ENCODE peak calls at places on chromosome 1, in four cellular contexts. H is A549, J is transverse colon, G is colonic mucosa. X is an unnamed sample.

GRCh38 chr1:69070660-69071373 is 496.9 kb upstream of the LRRC7 start:
- DNase-seq in H (no peak), G (no peak), J (no peak), X (no peak)

GRCh38 chr1:236144446-236145150 is 2.3 kb downstream of the GPR137B start:
- DNase-seq in J (no peak), H (no peak), G (no peak), X (peak; percentile 76)

GRCh38 chr1:186595969-186596368 is 84.3 kb downstream of the PTGS2 start:
- DNase-seq in H (no peak), J (no peak), G (no peak), X (no peak)

GRCh38 chr1:117570988-117571409 is 34.8 kb upstream of the TENT5C start:
- DNase-seq in G (peak; percentile 85), J (peak; percentile 81), H (no peak), X (peak; percentile 90)

GRCh38 chr1:218498061-218498938 is 153.2 kb downstream of the TGFB2 start:
- DNase-seq in J (no peak), H (no peak), G (no peak), X (no peak)

GRCh38 chr1:243388276-243388675 is 132.4 kb downstream of the SDCCAG8 start:
- DNase-seq in G (no peak), J (no peak), H (no peak), X (no peak)

GRCh38 chr1:115364044-115364775 is 26.2 kb upstream of the NGF start:
- DNase-seq in G (no peak), H (no peak), J (no peak), X (no peak)

GRCh38 chr1:33903210-33903589 is 39.3 kb downstream of the HMGB4 start:
- DNase-seq in G (no peak), J (no peak), H (no peak), X (no peak)

GRCh38 chr1:49351744-49352143 is 575.1 kb upstream of the BEND5 start:
- DNase-seq in J (no peak), H (no peak), G (no peak), X (no peak)

GRCh38 chr1:27596261-27596660 is 7.7 kb downstream of the AHDC1 start:
- DNase-seq in G (no peak), H (no peak), J (no peak), X (peak; percentile 87)

GRCh38 chr1:245457562-245457961 is 302.8 kb downstream of the KIF26B start:
- DNase-seq in J (no peak), H (no peak), G (no peak), X (no peak)

GRCh38 chr1:111988377-111988742 is 1.1 kb downstream of the KCND3 start:
- DNase-seq in H (no peak), G (no peak), J (no peak), X (no peak)

GRCh38 chr1:8063298-8064068 is 37.4 kb upstream of the ERRFI1 start:
- DNase-seq in H (no peak), J (no peak), G (no peak), X (no peak)

GRCh38 chr1:20276428-20276827 is 14.2 kb upstream of the VWA5B1 start:
- DNase-seq in G (no peak), J (no peak), H (no peak), X (no peak)

GRCh38 chr1:20266642-20267041 is 24.0 kb upstream of the VWA5B1 start:
- DNase-seq in G (no peak), J (no peak), H (no peak), X (no peak)

GRCh38 chr1:20266141-20266540 is 24.5 kb upstream of the VWA5B1 start:
- DNase-seq in J (no peak), G (no peak), H (no peak), X (no peak)

GRCh38 chr1:20271498-20272400 is 18.9 kb upstream of the VWA5B1 start:
- DNase-seq in J (no peak), G (no peak), H (no peak), X (no peak)
- TF ChIP-seq CTCF in J (peak; percentile 39), G (no peak), H (no peak), X (no peak)

DNA sequence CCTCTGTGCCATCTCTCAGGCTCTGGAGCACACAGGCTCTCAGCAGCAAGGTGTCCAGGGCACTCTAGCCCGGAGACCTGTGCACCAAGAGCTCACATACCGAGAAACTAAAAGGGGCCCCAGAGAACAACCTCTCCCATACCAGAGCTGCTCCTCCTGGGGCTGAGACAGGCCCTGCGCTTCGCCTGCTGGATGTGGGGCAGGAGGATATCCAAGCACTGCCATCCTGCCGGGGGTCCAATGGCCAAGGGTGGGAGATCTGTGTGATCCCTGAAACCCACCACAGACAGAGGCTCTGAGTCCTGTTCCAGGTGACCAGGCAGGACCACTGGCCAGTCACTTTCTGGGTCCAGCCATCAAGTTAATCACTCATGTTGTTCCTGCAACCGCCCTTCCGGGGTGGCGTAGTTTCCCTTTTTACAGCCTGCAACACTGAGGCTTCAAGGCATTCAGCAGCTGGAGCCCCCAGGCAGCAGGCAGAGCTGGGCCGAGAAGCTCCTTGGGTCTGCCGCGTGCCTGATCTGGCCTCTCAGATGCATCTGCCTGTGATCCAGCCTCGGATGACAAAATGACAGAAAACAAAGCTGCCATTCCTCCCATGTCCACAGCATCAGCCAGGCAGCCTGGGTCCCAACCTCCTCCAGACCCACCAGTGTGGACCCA is 36.7 kb upstream of the ACTRT2 start:
- DNase-seq in J (no peak), H (no peak), G (no peak), X (no peak)
- H3K9me3 ChIP-seq in J (no peaks in the 10 kb centered on the region), H (no peaks in the 10 kb centered on the region), G (no peaks in the 10 kb centered on the region), X (no peaks in the 10 kb centered on the region)

DNA sequence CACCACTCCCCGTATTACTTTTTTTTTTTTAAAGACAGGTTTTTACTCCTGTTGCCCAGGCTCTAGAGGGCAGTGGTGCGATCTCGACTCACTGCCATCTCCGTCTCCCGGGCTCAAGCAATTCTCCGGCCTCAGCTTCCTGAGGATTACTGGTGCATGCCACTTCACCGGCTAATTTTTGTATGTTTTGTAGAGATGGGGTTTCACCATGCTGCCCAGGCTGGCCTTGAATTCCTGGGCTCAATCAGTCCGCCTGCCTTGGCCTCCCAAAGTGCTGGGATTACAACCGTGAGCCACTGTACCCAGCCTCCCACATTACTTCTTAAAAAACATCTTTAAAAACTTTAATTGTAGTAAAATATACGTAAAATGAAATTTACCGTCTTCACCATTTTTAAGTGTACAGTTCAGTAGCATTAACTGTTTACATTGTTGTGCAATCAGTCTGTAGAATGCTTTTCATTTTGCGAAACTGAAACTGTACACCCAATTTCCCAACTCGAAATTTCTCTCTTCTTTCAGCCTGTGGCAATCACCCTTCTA is 77.0 kb downstream of the ZMYM4 start:
- DNase-seq in H (no peak), J (no peak), G (no peak), X (no peak)
- TF ChIP-seq CTCF in H (no peak), J (no peak), G (no peak), X (no peak)

DNA sequence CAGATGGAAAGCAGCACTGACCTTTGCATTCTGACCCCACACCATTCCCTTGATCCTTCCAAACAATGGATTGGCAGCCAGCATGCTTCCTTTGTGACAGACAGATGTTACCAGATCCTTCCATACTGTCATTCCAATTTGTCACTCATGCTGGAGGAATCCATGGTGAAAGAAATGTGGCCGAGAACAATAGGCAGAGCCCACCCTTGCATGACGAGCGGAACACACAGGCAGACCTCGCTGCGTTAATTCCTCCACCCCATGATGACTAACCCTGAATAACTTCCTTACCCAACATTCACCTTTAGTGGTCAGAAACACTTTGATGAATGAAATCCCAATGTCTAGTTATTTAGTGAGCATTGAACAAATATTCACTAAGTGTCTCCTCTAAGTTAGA is 45.1 kb downstream of the PDPN start:
- DNase-seq in J (no peak), H (no peak), G (no peak), X (no peak)
- H3K9me3 ChIP-seq in J (no peaks in the 10 kb centered on the region), H (no peaks in the 10 kb centered on the region), G (no peaks in the 10 kb centered on the region), X (no peaks in the 10 kb centered on the region)

DNA sequence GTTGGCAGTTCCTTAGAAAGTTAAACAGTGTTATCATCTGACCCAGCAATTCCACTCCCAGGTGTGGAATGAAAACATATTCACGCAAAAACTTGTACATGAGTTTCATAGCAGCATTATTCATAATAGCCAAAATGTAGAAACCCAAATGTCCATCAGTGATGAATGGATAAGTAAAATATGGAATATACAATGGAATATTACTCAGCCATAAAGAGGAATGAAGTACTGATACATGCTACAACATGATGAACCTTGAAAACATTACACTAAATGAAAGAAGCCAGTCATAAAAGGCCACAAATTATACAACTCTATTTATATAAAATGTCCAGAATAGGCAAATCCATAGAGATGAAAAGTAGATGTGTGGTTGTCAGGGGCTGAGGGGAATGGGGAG is 53.5 kb downstream of the RRAGC start:
- DNase-seq in H (no peak), G (no peak), J (no peak), X (no peak)
- TF ChIP-seq CTCF in H (no peak), G (no peak), J (no peak), X (no peak)

GRCh38 chr1:239819075-239819474 is 272.6 kb upstream of the FMN2 start:
- DNase-seq in H (no peak), J (no peak), G (no peak), X (no peak)
- H3K9me3 ChIP-seq in H (no peaks in the 10 kb centered on the region), J (no peaks in the 10 kb centered on the region), G (no peaks in the 10 kb centered on the region), X (no peaks in the 10 kb centered on the region)

GRCh38 chr1:22490309-22490708 is 38.7 kb downstream of the ZBTB40 start:
- DNase-seq in J (no peak), H (no peak), G (no peak), X (no peak)

GRCh38 chr1:22488319-22488718 is 36.7 kb downstream of the ZBTB40 start:
- DNase-seq in H (no peak), J (no peak), G (no peak), X (no peak)

GRCh38 chr1:22487781-22488180 is 36.1 kb downstream of the ZBTB40 start:
- DNase-seq in G (no peak), H (no peak), J (no peak), X (no peak)

GRCh38 chr1:22489278-22489677 is 37.6 kb downstream of the ZBTB40 start:
- DNase-seq in J (no peak), G (no peak), H (no peak), X (no peak)

DNA sequence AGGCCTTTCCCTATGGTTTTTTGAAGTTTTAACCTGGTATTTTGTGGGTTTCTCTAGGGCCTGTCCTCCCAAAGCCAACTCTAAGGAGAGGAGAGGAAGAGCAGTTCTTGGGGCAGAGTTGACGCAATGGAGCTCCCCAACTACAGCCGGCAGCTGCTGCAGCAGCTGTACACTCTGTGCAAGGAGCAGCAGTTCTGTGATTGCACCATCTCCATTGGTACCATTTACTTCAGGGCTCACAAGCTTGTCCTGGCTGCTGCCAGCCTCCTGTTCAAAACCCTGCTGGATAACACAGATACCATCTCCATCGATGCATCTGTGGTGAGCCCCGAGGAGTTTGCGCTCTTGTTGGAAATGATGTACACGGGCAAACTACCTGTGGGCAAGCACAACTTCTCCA is 38.2 kb downstream of the ZBTB40 start:
- DNase-seq in G (no peak), J (no peak), H (no peak), X (no peak)
- TF ChIP-seq CTCF in G (no peak), J (no peak), H (no peak), X (no peak)

GRCh38 chr1:56418047-56418680 is 161.2 kb downstream of the PLPP3 start:
- DNase-seq in G (no peak), H (no peak), J (no peak), X (no peak)
- H3K9me3 ChIP-seq in G (no peaks in the 10 kb centered on the region), H (no peaks in the 10 kb centered on the region), J (no peaks in the 10 kb centered on the region), X (no peaks in the 10 kb centered on the region)

GRCh38 chr1:207893737-207894582 is 17.0 kb downstream of the CD34 start:
- DNase-seq in H (no peak), G (no peak), J (no peak), X (no peak)

GRCh38 chr1:207898260-207898659 is 12.7 kb downstream of the CD34 start:
- DNase-seq in J (no peak), G (no peak), H (no peak), X (no peak)

GRCh38 chr1:207896547-207896946 is 14.4 kb downstream of the CD34 start:
- DNase-seq in H (no peak), J (no peak), G (no peak), X (no peak)

GRCh38 chr1:207898836-207899235 is 12.1 kb downstream of the CD34 start:
- DNase-seq in G (no peak), H (no peak), J (no peak), X (no peak)

GRCh38 chr1:207897188-207897587 is 13.7 kb downstream of the CD34 start:
- DNase-seq in J (no peak), G (no peak), H (no peak), X (no peak)
- TF ChIP-seq CTCF in J (no peak), G (no peak), H (peak; percentile 60), X (peak; percentile 29)

X was measured in thyroid gland.